ENCODE peak calls at places on chromosomes 3 and 15, in five cellular contexts. One of them, this sample, is unnamed.
A peak's percentile ranks its signal among the peaks of the same experiment; 100 is the strongest.

GRCh38 chr3:134312873-134313838 is 61.1 kb downstream of the AMOTL2 start:
- DNase-seq in CD8-positive, alpha-beta memory T cell: no peak
- DNase-seq in lower leg skin: peak; percentile 92
- DNase-seq in NCI-H748 treated with DMSO at 0.1 percent for 48 hours: no peak
- DNase-seq in Karpas-422: no peak
- DNase-seq in this sample: no peak

GRCh38 chr15:60798821-60799220 is 319.9 kb upstream of the ICE2 start:
- DNase-seq in NCI-H748 treated with DMSO at 0.1 percent for 48 hours: no peak
- DNase-seq in lower leg skin: no peak
- DNase-seq in CD8-positive, alpha-beta memory T cell: no peak
- DNase-seq in Karpas-422: no peak
- DNase-seq in this sample: no peak

GRCh38 chr3:27568393-27568792 is 84.2 kb upstream of the SLC4A7 start:
- DNase-seq in Karpas-422: no peak
- DNase-seq in lower leg skin: peak; percentile 94
- DNase-seq in CD8-positive, alpha-beta memory T cell: no peak
- DNase-seq in NCI-H748 treated with DMSO at 0.1 percent for 48 hours: no peak
- DNase-seq in this sample: no peak

GRCh38 chr3:47019201-47019600 is 39.7 kb downstream of the NBEAL2 start:
- DNase-seq in lower leg skin: no peak
- DNase-seq in Karpas-422: no peak
- DNase-seq in CD8-positive, alpha-beta memory T cell: no peak
- DNase-seq in NCI-H748 treated with DMSO at 0.1 percent for 48 hours: no peak
- DNase-seq in this sample: no peak

GRCh38 chr3:17013050-17013449 is 128.3 kb downstream of the PLCL2 start:
- DNase-seq in Karpas-422: no peak
- DNase-seq in CD8-positive, alpha-beta memory T cell: no peak
- DNase-seq in lower leg skin: no peak
- DNase-seq in NCI-H748 treated with DMSO at 0.1 percent for 48 hours: no peak
- DNase-seq in this sample: no peak

GRCh38 chr15:85589873-85590272 is 204.9 kb downstream of the KLHL25 start:
- DNase-seq in lower leg skin: no peak
- DNase-seq in CD8-positive, alpha-beta memory T cell: no peak
- DNase-seq in Karpas-422: no peak
- DNase-seq in NCI-H748 treated with DMSO at 0.1 percent for 48 hours: no peak
- DNase-seq in this sample: no peak

GRCh38 chr3:64166584-64167155 is 58.6 kb downstream of the PRICKLE2 start:
- DNase-seq in Karpas-422: no peak
- DNase-seq in CD8-positive, alpha-beta memory T cell: no peak
- DNase-seq in lower leg skin: no peak
- DNase-seq in NCI-H748 treated with DMSO at 0.1 percent for 48 hours: no peak
- DNase-seq in this sample: no peak

GRCh38 chr3:129715854-129716253 is 109.4 kb upstream of the PLXND1 start:
- DNase-seq in NCI-H748 treated with DMSO at 0.1 percent for 48 hours: no peak
- DNase-seq in CD8-positive, alpha-beta memory T cell: no peak
- DNase-seq in Karpas-422: no peak
- DNase-seq in lower leg skin: no peak
- DNase-seq in this sample: no peak

GRCh38 chr3:13072239-13073041 is 789 bp downstream of the IQSEC1 start:
- DNase-seq in NCI-H748 treated with DMSO at 0.1 percent for 48 hours: no peak
- DNase-seq in lower leg skin: no peak
- DNase-seq in CD8-positive, alpha-beta memory T cell: no peak
- DNase-seq in Karpas-422: peak; percentile 89
- DNase-seq in this sample: no peak

GRCh38 chr3:29639621-29640290 is 358.9 kb downstream of the RBMS3 start:
- DNase-seq in CD8-positive, alpha-beta memory T cell: no peak
- DNase-seq in Karpas-422: no peak
- DNase-seq in NCI-H748 treated with DMSO at 0.1 percent for 48 hours: no peak
- DNase-seq in lower leg skin: no peak
- DNase-seq in this sample: no peak

GRCh38 chr3:178439504-178439903 is 96.7 kb upstream of the KCNMB2 start:
- DNase-seq in NCI-H748 treated with DMSO at 0.1 percent for 48 hours: no peak
- DNase-seq in CD8-positive, alpha-beta memory T cell: no peak
- DNase-seq in Karpas-422: no peak
- DNase-seq in lower leg skin: no peak
- DNase-seq in this sample: no peak

GRCh38 chr15:99485153-99485947 is 80.4 kb upstream of the MEF2A start:
- DNase-seq in Karpas-422: peak; percentile 61
- DNase-seq in lower leg skin: peak; percentile 73
- DNase-seq in NCI-H748 treated with DMSO at 0.1 percent for 48 hours: no peak
- DNase-seq in CD8-positive, alpha-beta memory T cell: no peak
- DNase-seq in this sample: peak; percentile 9

GRCh38 chr3:21484323-21485154 is 266.5 kb downstream of the ZNF385D start:
- DNase-seq in Karpas-422: peak; percentile 80
- DNase-seq in NCI-H748 treated with DMSO at 0.1 percent for 48 hours: no peak
- DNase-seq in CD8-positive, alpha-beta memory T cell: no peak
- DNase-seq in lower leg skin: no peak
- DNase-seq in this sample: no peak

GRCh38 chr3:126127452-126127851 is 43.5 kb upstream of the SLC41A3 start:
- DNase-seq in NCI-H748 treated with DMSO at 0.1 percent for 48 hours: no peak
- DNase-seq in CD8-positive, alpha-beta memory T cell: no peak
- DNase-seq in Karpas-422: no peak
- DNase-seq in lower leg skin: peak; percentile 74
- DNase-seq in this sample: no peak

GRCh38 chr15:74397239-74398068 is 30.0 kb upstream of the CYP11A1 start:
- DNase-seq in NCI-H748 treated with DMSO at 0.1 percent for 48 hours: no peak
- DNase-seq in CD8-positive, alpha-beta memory T cell: no peak
- DNase-seq in Karpas-422: peak; percentile 79
- DNase-seq in lower leg skin: no peak
- DNase-seq in this sample: no peak

GRCh38 chr15:94844533-94845390 is 613.4 kb downstream of the MCTP2 start:
- DNase-seq in Karpas-422: no peak
- DNase-seq in CD8-positive, alpha-beta memory T cell: no peak
- DNase-seq in NCI-H748 treated with DMSO at 0.1 percent for 48 hours: no peak
- DNase-seq in lower leg skin: peak; percentile 90
- DNase-seq in this sample: no peak

GRCh38 chr3:194587438-194587931 is 45.7 kb downstream of the TMEM44 start:
- DNase-seq in CD8-positive, alpha-beta memory T cell: no peak
- DNase-seq in NCI-H748 treated with DMSO at 0.1 percent for 48 hours: no peak
- DNase-seq in lower leg skin: no peak
- DNase-seq in Karpas-422: no peak
- DNase-seq in this sample: no peak

GRCh38 chr15:38818156-38818745 is 253.6 kb upstream of the RASGRP1 start:
- DNase-seq in CD8-positive, alpha-beta memory T cell: no peak
- DNase-seq in NCI-H748 treated with DMSO at 0.1 percent for 48 hours: no peak
- DNase-seq in Karpas-422: no peak
- DNase-seq in lower leg skin: no peak
- DNase-seq in this sample: no peak

GRCh38 chr3:78098367-78098766 is 1058.5 kb downstream of the ROBO2 start:
- DNase-seq in CD8-positive, alpha-beta memory T cell: no peak
- DNase-seq in lower leg skin: no peak
- DNase-seq in NCI-H748 treated with DMSO at 0.1 percent for 48 hours: no peak
- DNase-seq in Karpas-422: no peak
- DNase-seq in this sample: no peak

GRCh38 chr3:101995371-101996046 is 146.2 kb downstream of the NFKBIZ start:
- DNase-seq in lower leg skin: no peak
- DNase-seq in CD8-positive, alpha-beta memory T cell: no peak
- DNase-seq in Karpas-422: no peak
- DNase-seq in NCI-H748 treated with DMSO at 0.1 percent for 48 hours: no peak
- DNase-seq in this sample: no peak

GRCh38 chr3:121759541-121760202 is 10.1 kb upstream of the GOLGB1 start:
- DNase-seq in Karpas-422: no peak
- DNase-seq in CD8-positive, alpha-beta memory T cell: no peak
- DNase-seq in lower leg skin: no peak
- DNase-seq in NCI-H748 treated with DMSO at 0.1 percent for 48 hours: no peak
- DNase-seq in this sample: no peak

GRCh38 chr3:72550582-72551262 is 297.5 kb downstream of the SHQ1 start:
- DNase-seq in CD8-positive, alpha-beta memory T cell: no peak
- DNase-seq in NCI-H748 treated with DMSO at 0.1 percent for 48 hours: no peak
- DNase-seq in Karpas-422: no peak
- DNase-seq in lower leg skin: no peak
- DNase-seq in this sample: no peak

GRCh38 chr3:126616931-126617330 is 38.0 kb downstream of the TXNRD3 start:
- DNase-seq in Karpas-422: no peak
- DNase-seq in NCI-H748 treated with DMSO at 0.1 percent for 48 hours: no peak
- DNase-seq in lower leg skin: no peak
- DNase-seq in CD8-positive, alpha-beta memory T cell: no peak
- DNase-seq in this sample: no peak

GRCh38 chr15:90009301-90010063 is 8.4 kb downstream of the ZNF710 start:
- DNase-seq in NCI-H748 treated with DMSO at 0.1 percent for 48 hours: no peak
- DNase-seq in lower leg skin: peak; percentile 68
- DNase-seq in Karpas-422: no peak
- DNase-seq in CD8-positive, alpha-beta memory T cell: no peak
- DNase-seq in this sample: no peak

GRCh38 chr3:156750191-156750873 is 75.8 kb upstream of the LEKR1 start:
- DNase-seq in NCI-H748 treated with DMSO at 0.1 percent for 48 hours: peak; percentile 5
- DNase-seq in lower leg skin: no peak
- DNase-seq in CD8-positive, alpha-beta memory T cell: no peak
- DNase-seq in Karpas-422: no peak
- DNase-seq in this sample: no peak

GRCh38 chr3:40179016-40179415 is 130.5 kb upstream of the EIF1B start:
- DNase-seq in Karpas-422: peak; percentile 88
- DNase-seq in lower leg skin: peak; percentile 92
- DNase-seq in NCI-H748 treated with DMSO at 0.1 percent for 48 hours: peak; percentile 26
- DNase-seq in CD8-positive, alpha-beta memory T cell: peak; percentile 19
- DNase-seq in this sample: peak; percentile 7

GRCh38 chr3:118782755-118783202 is 251.9 kb downstream of the IGSF11 start:
- DNase-seq in lower leg skin: no peak
- DNase-seq in Karpas-422: peak; percentile 85
- DNase-seq in CD8-positive, alpha-beta memory T cell: no peak
- DNase-seq in NCI-H748 treated with DMSO at 0.1 percent for 48 hours: no peak
- DNase-seq in this sample: no peak

GRCh38 chr15:92930061-92930460 is 29.9 kb downstream of the CHD2 start:
- DNase-seq in Karpas-422: no peak
- DNase-seq in NCI-H748 treated with DMSO at 0.1 percent for 48 hours: no peak
- DNase-seq in lower leg skin: no peak
- DNase-seq in CD8-positive, alpha-beta memory T cell: no peak
- DNase-seq in this sample: no peak

GRCh38 chr15:94098877-94099606 is 132.3 kb upstream of the MCTP2 start:
- DNase-seq in CD8-positive, alpha-beta memory T cell: no peak
- DNase-seq in Karpas-422: no peak
- DNase-seq in NCI-H748 treated with DMSO at 0.1 percent for 48 hours: no peak
- DNase-seq in lower leg skin: no peak
- DNase-seq in this sample: no peak

GRCh38 chr3:124964432-124964831 is 29.9 kb upstream of the MUC13 start:
- DNase-seq in lower leg skin: no peak
- DNase-seq in Karpas-422: no peak
- DNase-seq in CD8-positive, alpha-beta memory T cell: no peak
- DNase-seq in NCI-H748 treated with DMSO at 0.1 percent for 48 hours: no peak
- DNase-seq in this sample: no peak

GRCh38 chr3:4350789-4351163 is 47.6 kb downstream of the SETMAR start:
- DNase-seq in lower leg skin: no peak
- DNase-seq in NCI-H748 treated with DMSO at 0.1 percent for 48 hours: peak; percentile 24
- DNase-seq in CD8-positive, alpha-beta memory T cell: peak; percentile 42
- DNase-seq in Karpas-422: peak; percentile 82
- DNase-seq in this sample: peak; percentile 1

GRCh38 chr3:197367081-197367780 is 68.8 kb upstream of the DLG1 start:
- DNase-seq in NCI-H748 treated with DMSO at 0.1 percent for 48 hours: no peak
- DNase-seq in CD8-positive, alpha-beta memory T cell: no peak
- DNase-seq in Karpas-422: no peak
- DNase-seq in lower leg skin: peak; percentile 83
- DNase-seq in this sample: no peak

GRCh38 chr3:25508901-25509300 is 80.8 kb downstream of the RARB start:
- DNase-seq in CD8-positive, alpha-beta memory T cell: no peak
- DNase-seq in NCI-H748 treated with DMSO at 0.1 percent for 48 hours: no peak
- DNase-seq in Karpas-422: no peak
- DNase-seq in lower leg skin: no peak
- DNase-seq in this sample: no peak

GRCh38 chr3:12316721-12317351 is 28.0 kb downstream of the PPARG start:
- DNase-seq in lower leg skin: no peak
- DNase-seq in CD8-positive, alpha-beta memory T cell: no peak
- DNase-seq in Karpas-422: no peak
- DNase-seq in NCI-H748 treated with DMSO at 0.1 percent for 48 hours: no peak
- DNase-seq in this sample: no peak

This sample was measured in stimulated activated naive CD4-positive, alpha-beta T cell.